ENCODE peak calls at places on chromosome 14, in nine cellular contexts. One of them, this sample, is unnamed.

GRCh38 chr14:91125271-91125661 is 11.4 kb downstream of the DGLUCY start:
- DNase-seq in iris pigment epithelial cell: no peak
- DNase-seq in neural crest cell: no peak
- DNase-seq in anterior cingulate cortex: no peak
- DNase-seq in germinal center: no peak
- DNase-seq in NCI-H1417: no peak
- DNase-seq in GM23248: no peak
- DNase-seq in AG04449: no peak
- DNase-seq in Ammon's horn: no peak
- DNase-seq in this sample: peak; percentile 90

GRCh38 chr14:56887211-56887610 is 76.9 kb upstream of the OTX2 start:
- DNase-seq in iris pigment epithelial cell: no peak
- DNase-seq in neural crest cell: no peak
- DNase-seq in anterior cingulate cortex: no peak
- DNase-seq in germinal center: no peak
- DNase-seq in NCI-H1417: no peak
- DNase-seq in GM23248: no peak
- DNase-seq in AG04449: no peak
- DNase-seq in Ammon's horn: no peak
- DNase-seq in this sample: no peak

GRCh38 chr14:60514378-60515243 is 5.7 kb downstream of the SIX6 start:
- DNase-seq in iris pigment epithelial cell: no peak
- DNase-seq in neural crest cell: peak; percentile 85
- DNase-seq in anterior cingulate cortex: no peak
- DNase-seq in germinal center: peak; percentile 33
- DNase-seq in NCI-H1417: peak; percentile 75
- DNase-seq in GM23248: peak; percentile 32
- DNase-seq in AG04449: no peak
- DNase-seq in Ammon's horn: no peak
- DNase-seq in this sample: no peak

GRCh38 chr14:23704890-23705289 is 68.7 kb downstream of the DHRS2 start:
- DNase-seq in iris pigment epithelial cell: no peak
- DNase-seq in neural crest cell: no peak
- DNase-seq in anterior cingulate cortex: no peak
- DNase-seq in germinal center: no peak
- DNase-seq in NCI-H1417: no peak
- DNase-seq in GM23248: no peak
- DNase-seq in AG04449: no peak
- DNase-seq in Ammon's horn: no peak
- DNase-seq in this sample: no peak

GRCh38 chr14:35336171-35337073 is 44.2 kb downstream of the PSMA6 start:
- DNase-seq in iris pigment epithelial cell: peak; percentile 73
- DNase-seq in neural crest cell: peak; percentile 52
- DNase-seq in anterior cingulate cortex: peak; percentile 20
- DNase-seq in germinal center: no peak
- DNase-seq in NCI-H1417: no peak
- DNase-seq in GM23248: no peak
- DNase-seq in AG04449: no peak
- DNase-seq in Ammon's horn: peak; percentile 74
- DNase-seq in this sample: no peak

GRCh38 chr14:22221508-22221907 is 367.5 kb downstream of the DAD1 start:
- DNase-seq in iris pigment epithelial cell: peak; percentile 37
- DNase-seq in neural crest cell: no peak
- DNase-seq in anterior cingulate cortex: no peak
- DNase-seq in germinal center: peak; percentile 40
- DNase-seq in NCI-H1417: no peak
- DNase-seq in GM23248: peak; percentile 44
- DNase-seq in AG04449: no peak
- DNase-seq in Ammon's horn: no peak
- DNase-seq in this sample: no peak

GRCh38 chr14:35879654-35880249 is 53.6 kb downstream of the BRMS1L start:
- DNase-seq in iris pigment epithelial cell: peak; percentile 36
- DNase-seq in neural crest cell: no peak
- DNase-seq in anterior cingulate cortex: no peak
- DNase-seq in germinal center: peak; percentile 24
- DNase-seq in NCI-H1417: no peak
- DNase-seq in GM23248: peak; percentile 50
- DNase-seq in AG04449: no peak
- DNase-seq in Ammon's horn: no peak
- DNase-seq in this sample: peak; percentile 13

GRCh38 chr14:104091061-104091926 is 5.8 kb downstream of the ASPG start:
- DNase-seq in iris pigment epithelial cell: no peak
- DNase-seq in neural crest cell: no peak
- DNase-seq in anterior cingulate cortex: no peak
- DNase-seq in germinal center: no peak
- DNase-seq in NCI-H1417: no peak
- DNase-seq in GM23248: no peak
- DNase-seq in AG04449: no peak
- DNase-seq in Ammon's horn: no peak
- DNase-seq in this sample: no peak